ENCODE peak calls at places on chromosomes 7 and 10, in six cellular contexts. One of them, this sample, is unnamed.

GRCh38 chr10:7135188-7135587 is 275.6 kb downstream of the SFMBT2 start:
- DNase-seq in fibroblast of pulmonary artery: no peak
- DNase-seq in mesenteric fat pad: no peak
- DNase-seq in activated naive CD8-positive, alpha-beta T cell treated with anti-CD3 and anti-CD28 coated beads for 36 hours: no peak
- DNase-seq in neural progenitor cell: no peak
- DNase-seq in HEK293T: no peak
- DNase-seq in this sample: no peak

GRCh38 chr10:77794256-77795142 is 132.1 kb downstream of the DLG5 start:
- DNase-seq in fibroblast of pulmonary artery: no peak
- DNase-seq in mesenteric fat pad: no peak
- DNase-seq in activated naive CD8-positive, alpha-beta T cell treated with anti-CD3 and anti-CD28 coated beads for 36 hours: no peak
- DNase-seq in neural progenitor cell: no peak
- DNase-seq in HEK293T: no peak
- DNase-seq in this sample: no peak

GRCh38 chr10:77550378-77550777 is 87.2 kb downstream of the KCNMA1 start:
- DNase-seq in fibroblast of pulmonary artery: no peak
- DNase-seq in mesenteric fat pad: no peak
- DNase-seq in activated naive CD8-positive, alpha-beta T cell treated with anti-CD3 and anti-CD28 coated beads for 36 hours: no peak
- DNase-seq in neural progenitor cell: no peak
- DNase-seq in HEK293T: no peak
- DNase-seq in this sample: no peak

GRCh38 chr7:96236198-96237039 is 85.5 kb downstream of the SLC25A13 start:
- DNase-seq in fibroblast of pulmonary artery: peak
- DNase-seq in mesenteric fat pad: no peak
- DNase-seq in activated naive CD8-positive, alpha-beta T cell treated with anti-CD3 and anti-CD28 coated beads for 36 hours: peak
- DNase-seq in neural progenitor cell: no peak
- DNase-seq in HEK293T: peak
- DNase-seq in this sample: no peak

GRCh38 chr10:116767235-116767634 is 24.9 kb upstream of the HSPA12A start:
- DNase-seq in fibroblast of pulmonary artery: no peak
- DNase-seq in mesenteric fat pad: peak
- DNase-seq in activated naive CD8-positive, alpha-beta T cell treated with anti-CD3 and anti-CD28 coated beads for 36 hours: no peak
- DNase-seq in neural progenitor cell: no peak
- DNase-seq in HEK293T: no peak
- DNase-seq in this sample: peak

GRCh38 chr10:60114765-60115586 is 208.6 kb upstream of the CCDC6 start:
- DNase-seq in fibroblast of pulmonary artery: peak
- DNase-seq in mesenteric fat pad: no peak
- DNase-seq in activated naive CD8-positive, alpha-beta T cell treated with anti-CD3 and anti-CD28 coated beads for 36 hours: no peak
- DNase-seq in neural progenitor cell: peak
- DNase-seq in HEK293T: peak
- DNase-seq in this sample: no peak

GRCh38 chr10:72038458-72039001 is 49.8 kb downstream of the SPOCK2 start:
- DNase-seq in fibroblast of pulmonary artery: peak
- DNase-seq in mesenteric fat pad: no peak
- DNase-seq in activated naive CD8-positive, alpha-beta T cell treated with anti-CD3 and anti-CD28 coated beads for 36 hours: no peak
- DNase-seq in neural progenitor cell: peak
- DNase-seq in HEK293T: no peak
- DNase-seq in this sample: no peak

GRCh38 chr10:71509444-71509843 is 112.7 kb downstream of the CDH23 start:
- DNase-seq in fibroblast of pulmonary artery: no peak
- DNase-seq in mesenteric fat pad: no peak
- DNase-seq in activated naive CD8-positive, alpha-beta T cell treated with anti-CD3 and anti-CD28 coated beads for 36 hours: no peak
- DNase-seq in neural progenitor cell: no peak
- DNase-seq in HEK293T: no peak
- DNase-seq in this sample: no peak

GRCh38 chr7:104936546-104936945 is 77.5 kb upstream of the KMT2E start:
- DNase-seq in fibroblast of pulmonary artery: no peak
- DNase-seq in mesenteric fat pad: no peak
- DNase-seq in activated naive CD8-positive, alpha-beta T cell treated with anti-CD3 and anti-CD28 coated beads for 36 hours: no peak
- DNase-seq in neural progenitor cell: no peak
- DNase-seq in HEK293T: no peak
- DNase-seq in this sample: no peak

GRCh38 chr10:103021150-103021896 is 103.2 kb downstream of the CNNM2 start:
- DNase-seq in fibroblast of pulmonary artery: no peak
- DNase-seq in mesenteric fat pad: no peak
- DNase-seq in activated naive CD8-positive, alpha-beta T cell treated with anti-CD3 and anti-CD28 coated beads for 36 hours: no peak
- DNase-seq in neural progenitor cell: peak
- DNase-seq in HEK293T: no peak
- DNase-seq in this sample: no peak

GRCh38 chr7:76262683-76263402 is 39.6 kb upstream of the HSPB1 start:
- DNase-seq in fibroblast of pulmonary artery: peak
- DNase-seq in mesenteric fat pad: no peak
- DNase-seq in activated naive CD8-positive, alpha-beta T cell treated with anti-CD3 and anti-CD28 coated beads for 36 hours: peak
- DNase-seq in neural progenitor cell: peak
- DNase-seq in HEK293T: peak
- DNase-seq in this sample: peak

GRCh38 chr10:68756766-68757165 is 35.7 kb downstream of the CCAR1 start:
- DNase-seq in fibroblast of pulmonary artery: no peak
- DNase-seq in mesenteric fat pad: no peak
- DNase-seq in activated naive CD8-positive, alpha-beta T cell treated with anti-CD3 and anti-CD28 coated beads for 36 hours: no peak
- DNase-seq in neural progenitor cell: no peak
- DNase-seq in HEK293T: no peak
- DNase-seq in this sample: no peak

GRCh38 chr7:70660154-70660818 is 471.7 kb upstream of the GALNT17 start:
- DNase-seq in fibroblast of pulmonary artery: no peak
- DNase-seq in mesenteric fat pad: no peak
- DNase-seq in activated naive CD8-positive, alpha-beta T cell treated with anti-CD3 and anti-CD28 coated beads for 36 hours: no peak
- DNase-seq in neural progenitor cell: no peak
- DNase-seq in HEK293T: no peak
- DNase-seq in this sample: no peak

GRCh38 chr10:75398630-75399460 is 2.7 kb downstream of the ZNF503 start:
- DNase-seq in fibroblast of pulmonary artery: no peak
- DNase-seq in mesenteric fat pad: no peak
- DNase-seq in activated naive CD8-positive, alpha-beta T cell treated with anti-CD3 and anti-CD28 coated beads for 36 hours: no peak
- DNase-seq in neural progenitor cell: peak
- DNase-seq in HEK293T: no peak
- DNase-seq in this sample: peak

GRCh38 chr10:124705021-124705740 is 39.0 kb downstream of the FAM53B start:
- DNase-seq in fibroblast of pulmonary artery: no peak
- DNase-seq in mesenteric fat pad: no peak
- DNase-seq in activated naive CD8-positive, alpha-beta T cell treated with anti-CD3 and anti-CD28 coated beads for 36 hours: no peak
- DNase-seq in neural progenitor cell: no peak
- DNase-seq in HEK293T: no peak
- DNase-seq in this sample: no peak

GRCh38 chr10:15718495-15719061 is 1.1 kb downstream of the ITGA8 start:
- DNase-seq in fibroblast of pulmonary artery: no peak
- DNase-seq in mesenteric fat pad: no peak
- DNase-seq in activated naive CD8-positive, alpha-beta T cell treated with anti-CD3 and anti-CD28 coated beads for 36 hours: no peak
- DNase-seq in neural progenitor cell: no peak
- DNase-seq in HEK293T: no peak
- DNase-seq in this sample: peak